ENCODE peak calls at places on chromosome 18, in four cellular contexts. One of them, this sample, is unnamed.
A peak's percentile ranks its signal among the peaks of the same experiment; 100 is the strongest.

GRCh38 chr18:11767935-11768334 is 78.9 kb downstream of the GNAL start:
- DNase-seq in aorta: no peak
- DNase-seq in HCT116: no peak
- DNase-seq in right atrium auricular region: no peak
- DNase-seq in this sample: peak; percentile 39

GRCh38 chr18:58216071-58216471 is 172.0 kb downstream of the NEDD4L start:
- DNase-seq in aorta: no peak
- DNase-seq in right atrium auricular region: no peak
- DNase-seq in HCT116: no peak
- DNase-seq in this sample: peak; percentile 68

GRCh38 chr18:79962835-79963657 is 1.4 kb upstream of the HSBP1L1 start:
- DNase-seq in right atrium auricular region: no peak
- DNase-seq in aorta: no peak
- DNase-seq in HCT116: no peak
- DNase-seq in this sample: no peak

GRCh38 chr18:73645175-73645715 is 502.4 kb downstream of the FBXO15 start:
- DNase-seq in aorta: no peak
- DNase-seq in right atrium auricular region: no peak
- DNase-seq in HCT116: no peak
- DNase-seq in this sample: no peak

GRCh38 chr18:1014951-1015627 is 110.4 kb downstream of the ADCYAP1 start:
- DNase-seq in HCT116: no peak
- DNase-seq in right atrium auricular region: no peak
- DNase-seq in aorta: no peak
- DNase-seq in this sample: no peak

GRCh38 chr18:37721544-37722302 is 156.1 kb upstream of the CELF4 start:
- DNase-seq in right atrium auricular region: no peak
- DNase-seq in aorta: no peak
- DNase-seq in HCT116: no peak
- DNase-seq in this sample: no peak

GRCh38 chr18:9135912-9136314 is 668 bp upstream of the ANKRD12 start:
- DNase-seq in aorta: no peak
- DNase-seq in HCT116: peak; percentile 43
- DNase-seq in right atrium auricular region: no peak
- DNase-seq in this sample: no peak

GRCh38 chr18:58310517-58310916 is 266.5 kb downstream of the NEDD4L start:
- DNase-seq in aorta: no peak
- DNase-seq in right atrium auricular region: no peak
- DNase-seq in HCT116: no peak
- DNase-seq in this sample: no peak

DNA sequence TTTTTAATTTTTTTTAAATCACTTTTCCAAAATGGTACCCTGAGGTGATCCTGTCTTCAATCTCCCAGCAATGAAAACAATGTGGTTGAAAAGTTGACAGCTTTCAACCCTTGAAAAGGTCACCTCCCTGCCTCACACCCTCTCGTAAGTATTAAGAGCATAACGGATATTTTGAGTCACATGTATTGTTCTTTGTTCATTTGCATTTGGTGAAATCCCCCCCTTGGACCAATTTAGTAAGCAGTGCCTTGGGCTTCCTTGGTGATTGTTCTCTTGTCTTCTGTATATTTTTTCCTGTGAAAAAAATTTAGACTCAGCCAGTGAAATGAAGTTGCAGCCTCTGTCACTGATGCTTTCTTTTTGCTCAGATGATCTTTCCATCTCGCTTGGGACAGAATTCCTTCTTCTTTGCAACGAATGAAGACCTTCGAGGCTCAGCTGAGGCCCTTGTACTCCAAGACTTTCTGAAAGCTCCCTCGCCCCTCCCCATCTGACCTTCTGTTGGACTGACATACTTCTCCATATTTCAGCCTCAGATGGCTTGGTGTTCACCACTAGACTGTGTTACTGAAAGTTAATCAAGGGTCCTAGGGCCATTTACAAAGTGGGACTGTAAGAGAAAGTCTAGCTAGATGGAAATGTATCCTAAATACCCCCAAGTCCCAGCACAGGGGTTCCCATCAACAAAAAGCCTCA is 158.4 kb downstream of the BCL2 start:
- DNase-seq in HCT116: no peak
- DNase-seq in right atrium auricular region: no peak
- DNase-seq in aorta: no peak
- DNase-seq in this sample: no peak
- H3K4me1 ChIP-seq in HCT116: peaks cover 12% of the 10 kb centered on the region
- H3K4me1 ChIP-seq in right atrium auricular region: peaks cover 30% of the 10 kb centered on the region
- H3K4me1 ChIP-seq in aorta: peaks cover 3% of the 10 kb centered on the region
- H3K4me1 ChIP-seq in this sample: peaks cover 56% of the 10 kb centered on the region

GRCh38 chr18:47930086-47930843 is at the start of gene SMAD2:
- DNase-seq in HCT116: peak; percentile 60
- DNase-seq in right atrium auricular region: peak; percentile 79
- DNase-seq in aorta: peak; percentile 93
- DNase-seq in this sample: peak; percentile 93

GRCh38 chr18:47932170-47932569 is 1.7 kb upstream of the SMAD2 start:
- DNase-seq in HCT116: no peak
- DNase-seq in right atrium auricular region: no peak
- DNase-seq in aorta: no peak
- DNase-seq in this sample: no peak

GRCh38 chr18:47929681-47930085 is 776 bp downstream of the SMAD2 start:
- DNase-seq in right atrium auricular region: no peak
- DNase-seq in HCT116: no peak
- DNase-seq in aorta: no peak
- DNase-seq in this sample: no peak

GRCh38 chr18:47931707-47932103 is 1.2 kb upstream of the SMAD2 start:
- DNase-seq in HCT116: no peak
- DNase-seq in right atrium auricular region: no peak
- DNase-seq in aorta: no peak
- DNase-seq in this sample: no peak

DNA sequence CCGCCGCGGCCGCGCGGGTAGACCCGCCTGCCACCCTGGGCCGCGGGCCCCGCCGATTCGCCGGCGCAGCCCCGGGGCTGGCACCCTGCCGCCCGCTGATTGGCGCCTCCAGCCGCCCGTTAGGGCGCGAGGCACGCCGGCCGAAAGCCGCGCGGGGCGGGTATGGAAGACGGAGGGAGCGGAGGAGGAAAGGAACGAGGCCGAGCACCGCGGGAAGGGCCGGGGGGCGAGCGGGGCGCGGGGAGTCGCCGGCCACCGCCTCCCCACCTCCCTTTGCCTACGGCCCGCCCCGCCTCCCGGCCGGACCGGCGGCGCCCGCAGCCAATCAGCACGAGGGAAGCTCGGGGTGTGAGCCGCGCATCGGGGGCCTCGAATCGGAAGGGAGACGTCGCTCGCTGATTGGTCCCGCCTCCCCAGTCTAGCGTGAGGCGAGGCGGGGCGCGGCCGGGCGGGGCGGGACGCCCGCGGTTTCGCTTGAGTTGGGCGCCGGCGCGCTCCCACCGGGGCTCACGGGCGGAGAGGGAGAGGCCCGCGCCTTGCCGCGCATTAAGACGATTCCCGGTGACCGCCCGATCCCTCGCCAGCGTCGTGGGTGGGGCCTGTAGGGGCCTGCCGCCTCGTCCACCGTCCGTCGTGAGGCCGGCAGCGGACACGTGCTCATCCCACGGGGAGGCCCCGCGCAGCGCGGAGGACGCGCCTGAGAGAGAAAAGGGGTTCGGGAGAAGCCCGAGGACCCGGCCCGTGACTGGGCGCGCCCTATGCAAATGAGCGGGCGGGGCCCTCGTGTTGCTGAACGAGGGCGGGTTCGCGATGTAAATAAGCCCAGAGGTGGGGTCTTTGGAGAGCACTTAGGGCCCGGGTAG is 616 bp upstream of the SMAD2 start:
- DNase-seq in HCT116: peak; percentile 85
- DNase-seq in aorta: peak; percentile 99
- DNase-seq in right atrium auricular region: peak; percentile 97
- DNase-seq in this sample: peak; percentile 98
- H3K4me1 ChIP-seq in HCT116: peaks cover 25% of the 10 kb centered on the region
- H3K4me1 ChIP-seq in aorta: peaks cover 3% of the 10 kb centered on the region
- H3K4me1 ChIP-seq in right atrium auricular region: peaks cover 37% of the 10 kb centered on the region
- H3K4me1 ChIP-seq in this sample: peaks cover 43% of the 10 kb centered on the region

GRCh38 chr18:21361297-21361880 is 119.4 kb downstream of the GREB1L start:
- DNase-seq in HCT116: peak; percentile 31
- DNase-seq in right atrium auricular region: no peak
- DNase-seq in aorta: no peak
- DNase-seq in this sample: no peak

GRCh38 chr18:21363411-21363810 is 121.4 kb downstream of the GREB1L start:
- DNase-seq in aorta: no peak
- DNase-seq in right atrium auricular region: no peak
- DNase-seq in HCT116: no peak
- DNase-seq in this sample: no peak

GRCh38 chr18:21366896-21367295 is 124.9 kb downstream of the GREB1L start:
- DNase-seq in aorta: no peak
- DNase-seq in HCT116: no peak
- DNase-seq in right atrium auricular region: no peak
- DNase-seq in this sample: no peak

GRCh38 chr18:21362921-21363320 is 120.9 kb downstream of the GREB1L start:
- DNase-seq in right atrium auricular region: no peak
- DNase-seq in HCT116: no peak
- DNase-seq in aorta: no peak
- DNase-seq in this sample: no peak

GRCh38 chr18:21364471-21364870 is 122.4 kb downstream of the GREB1L start:
- DNase-seq in right atrium auricular region: no peak
- DNase-seq in HCT116: no peak
- DNase-seq in aorta: no peak
- DNase-seq in this sample: no peak
- H3K4me1 ChIP-seq in right atrium auricular region: no peaks in the 10 kb centered on the region
- H3K4me1 ChIP-seq in HCT116: peaks cover 26% of the 10 kb centered on the region
- H3K4me1 ChIP-seq in aorta: peaks cover 3% of the 10 kb centered on the region
- H3K4me1 ChIP-seq in this sample: peaks cover 2% of the 10 kb centered on the region

DNA sequence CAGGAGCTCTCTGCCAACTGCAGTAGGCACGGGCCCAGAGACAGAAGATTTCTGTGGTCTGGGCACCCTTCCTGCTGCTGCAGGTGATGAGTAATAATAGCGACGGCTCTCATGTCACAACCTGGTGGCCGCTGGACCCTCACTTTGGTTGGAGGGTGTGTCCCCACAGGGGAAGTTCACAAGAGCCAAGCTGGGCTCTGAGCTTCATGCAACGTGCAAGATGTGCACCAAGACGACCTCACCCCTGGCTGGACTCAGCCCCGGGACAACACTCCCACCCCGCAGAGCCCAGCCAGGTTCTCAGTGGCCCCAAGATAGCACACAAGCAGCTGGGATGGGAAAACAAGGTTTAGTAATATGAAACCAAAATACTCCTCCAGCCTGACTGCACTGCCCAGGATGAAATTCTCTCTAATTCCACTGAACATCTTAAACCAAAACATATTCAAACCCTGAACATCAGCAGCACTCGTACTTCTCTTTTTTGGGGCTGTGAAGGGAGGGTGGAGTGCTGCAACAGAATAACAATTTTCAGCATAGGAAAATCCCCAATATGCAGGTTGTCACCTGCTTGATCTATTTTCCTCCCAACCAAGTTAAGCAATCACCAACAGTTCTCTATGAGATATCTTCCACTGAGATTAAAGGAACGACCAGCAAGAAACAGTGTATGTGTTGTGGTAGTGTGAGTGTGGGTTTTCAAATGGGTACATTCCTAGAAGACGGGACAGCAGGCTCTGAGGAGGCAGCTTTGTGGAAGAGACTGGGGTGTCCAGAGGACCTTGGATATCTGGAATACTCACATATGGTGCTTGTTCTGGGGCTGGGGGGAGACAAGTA is 26.5 kb downstream of the BCL2 start:
- DNase-seq in HCT116: no peak
- DNase-seq in right atrium auricular region: peak; percentile 54
- DNase-seq in aorta: no peak
- DNase-seq in this sample: no peak
- H3K4me1 ChIP-seq in HCT116: no peaks in the 10 kb centered on the region
- H3K4me1 ChIP-seq in right atrium auricular region: peaks cover 28% of the 10 kb centered on the region
- H3K4me1 ChIP-seq in aorta: peaks cover 11% of the 10 kb centered on the region
- H3K4me1 ChIP-seq in this sample: peaks cover 82% of the 10 kb centered on the region

DNA sequence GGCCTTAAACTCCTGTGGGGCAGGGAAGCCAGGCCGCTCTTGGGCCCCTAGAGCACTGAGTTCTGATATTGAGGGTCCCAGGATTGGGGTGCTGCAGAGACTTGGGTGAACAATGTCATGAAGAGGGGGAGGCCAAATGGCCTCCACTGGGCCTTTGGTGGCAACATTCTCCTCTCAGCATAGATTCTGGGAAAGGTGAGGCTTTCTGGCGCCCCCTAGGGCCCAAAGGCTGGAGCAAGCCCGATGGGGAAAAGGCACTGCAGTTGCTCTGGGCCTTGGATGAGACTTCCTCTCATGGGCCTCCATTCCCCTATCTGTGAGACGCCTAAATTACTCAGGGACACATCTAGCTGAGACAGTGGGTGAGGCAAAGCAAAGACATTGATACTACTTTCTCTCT is 84.8 kb downstream of the ACAA2 start:
- DNase-seq in right atrium auricular region: no peak
- DNase-seq in HCT116: peak; percentile 47
- DNase-seq in aorta: no peak
- DNase-seq in this sample: no peak
- H3K4me1 ChIP-seq in right atrium auricular region: peaks cover 8% of the 10 kb centered on the region
- H3K4me1 ChIP-seq in HCT116: peaks cover 43% of the 10 kb centered on the region
- H3K4me1 ChIP-seq in aorta: no peaks in the 10 kb centered on the region
- H3K4me1 ChIP-seq in this sample: peaks cover 9% of the 10 kb centered on the region

GRCh38 chr18:4236940-4237686 is 218.0 kb downstream of the DLGAP1 start:
- DNase-seq in right atrium auricular region: no peak
- DNase-seq in aorta: no peak
- DNase-seq in HCT116: no peak
- DNase-seq in this sample: no peak

GRCh38 chr18:4242431-4243161 is 212.5 kb downstream of the DLGAP1 start:
- DNase-seq in HCT116: no peak
- DNase-seq in aorta: no peak
- DNase-seq in right atrium auricular region: no peak
- DNase-seq in this sample: no peak

GRCh38 chr18:4246374-4246773 is 208.7 kb downstream of the DLGAP1 start:
- DNase-seq in aorta: no peak
- DNase-seq in HCT116: no peak
- DNase-seq in right atrium auricular region: no peak
- DNase-seq in this sample: no peak

GRCh38 chr18:4241218-4241617 is 213.9 kb downstream of the DLGAP1 start:
- DNase-seq in aorta: no peak
- DNase-seq in HCT116: no peak
- DNase-seq in right atrium auricular region: no peak
- DNase-seq in this sample: no peak
- H3K4me1 ChIP-seq in aorta: peaks cover 3% of the 10 kb centered on the region
- H3K4me1 ChIP-seq in HCT116: no peaks in the 10 kb centered on the region
- H3K4me1 ChIP-seq in right atrium auricular region: no peaks in the 10 kb centered on the region
- H3K4me1 ChIP-seq in this sample: no peaks in the 10 kb centered on the region

GRCh38 chr18:45684341-45685115 is 39.5 kb upstream of the SLC14A1 start:
- DNase-seq in aorta: no peak
- DNase-seq in right atrium auricular region: no peak
- DNase-seq in HCT116: no peak
- DNase-seq in this sample: no peak
- H3K4me1 ChIP-seq in aorta: no peaks in the 10 kb centered on the region
- H3K4me1 ChIP-seq in right atrium auricular region: no peaks in the 10 kb centered on the region
- H3K4me1 ChIP-seq in HCT116: no peaks in the 10 kb centered on the region
- H3K4me1 ChIP-seq in this sample: no peaks in the 10 kb centered on the region